ENCODE peak calls at places on chromosomes 5 and 9, in ten cellular contexts. C, P, R, Q, V, U, N, G, O and W are unnamed samples.

GRCh38 chr5:13660072-13660471 is 284.4 kb downstream of the DNAH5 start:
- DNase-seq in Q (no peak), O (no peak), U (no peak), G (no peak), R (no peak), N (no peak), V (no peak), C (no peak), P (no peak), W (no peak)

GRCh38 chr5:76545184-76545583 is 78.0 kb downstream of the F2RL2 start:
- DNase-seq in N (no peak), P (no peak), U (no peak), O (no peak), G (no peak), C (no peak), R (no peak), V (no peak), Q (no peak), W (peak; percentile 63)

GRCh38 chr9:87147803-87148202 is 200.5 kb upstream of the GAS1 start:
- DNase-seq in C (no peak), G (no peak), R (no peak), O (no peak), P (no peak), Q (no peak), N (no peak), V (no peak), U (no peak), W (no peak)

GRCh38 chr5:135007749-135008363 is 26.2 kb downstream of the PITX1 start:
- DNase-seq in P (no peak), C (no peak), O (no peak), G (no peak), N (no peak), R (no peak), U (no peak), V (no peak), Q (no peak), W (no peak)

GRCh38 chr5:4862500-4862899 is 277.6 kb upstream of the ADAMTS16 start:
- DNase-seq in Q (peak; percentile 60), O (no peak), C (no peak), V (peak; percentile 20), R (no peak), N (no peak), P (peak; percentile 55), U (peak; percentile 58), G (no peak), W (peak; percentile 4)

GRCh38 chr9:110278080-110278707 is 21.9 kb upstream of the TXN start:
- DNase-seq in G (no peak), V (no peak), R (no peak), O (no peak), Q (no peak), P (no peak), C (no peak), N (no peak), U (no peak), W (peak; percentile 26)

GRCh38 chr5:107466233-107466769 is 204.4 kb downstream of the EFNA5 start:
- DNase-seq in G (peak; percentile 21), Q (peak; percentile 71), R (no peak), O (no peak), P (peak; percentile 49), U (peak; percentile 44), N (no peak), C (no peak), V (peak; percentile 66), W (peak; percentile 50)

GRCh38 chr5:170306381-170306790 is 8.8 kb upstream of the LCP2 start:
- DNase-seq in U (peak; percentile 23), V (no peak), N (no peak), Q (peak; percentile 75), C (peak; percentile 72), G (peak; percentile 31), O (peak; percentile 85), P (no peak), R (peak; percentile 70), W (no peak)

GRCh38 chr9:112620998-112621694 is 96.8 kb downstream of the INIP start:
- DNase-seq in N (no peak), V (no peak), P (no peak), Q (no peak), U (no peak), C (no peak), R (no peak), O (no peak), G (no peak), W (no peak)

GRCh38 chr5:62671479-62671878 is 92.9 kb downstream of the LRRC70 start:
- DNase-seq in R (no peak), U (no peak), P (no peak), N (no peak), Q (no peak), O (no peak), G (no peak), V (no peak), C (no peak), W (no peak)

GRCh38 chr5:93800988-93801811 is 59.8 kb upstream of the POU5F2 start:
- DNase-seq in R (no peak), U (peak; percentile 81), N (peak; percentile 37), V (no peak), Q (peak; percentile 64), G (peak; percentile 15), C (peak; percentile 16), P (peak; percentile 85), O (peak; percentile 62), W (peak; percentile 57)

GRCh38 chr5:37991903-37992299 is 152.1 kb upstream of the GDNF start:
- DNase-seq in C (no peak), U (no peak), O (no peak), V (no peak), P (no peak), R (no peak), N (no peak), Q (no peak), G (no peak), W (no peak)

GRCh38 chr9:109556061-109556460 is 58.0 kb upstream of the PTPN3 start:
- DNase-seq in C (no peak), U (no peak), V (no peak), G (no peak), O (no peak), N (no peak), Q (peak; percentile 34), R (no peak), P (peak; percentile 5), W (no peak)

GRCh38 chr9:114446036-114446435 is 58.3 kb upstream of the AKNA start:
- DNase-seq in N (no peak), O (peak; percentile 16), V (no peak), G (no peak), P (peak; percentile 75), C (no peak), R (no peak), U (peak; percentile 15), Q (no peak), W (no peak)

GRCh38 chr9:131258698-131259431 is 17.4 kb downstream of the FAM78A start:
- DNase-seq in P (no peak), G (no peak), R (no peak), V (no peak), O (no peak), U (no peak), Q (no peak), C (no peak), N (no peak), W (no peak)

DNA sequence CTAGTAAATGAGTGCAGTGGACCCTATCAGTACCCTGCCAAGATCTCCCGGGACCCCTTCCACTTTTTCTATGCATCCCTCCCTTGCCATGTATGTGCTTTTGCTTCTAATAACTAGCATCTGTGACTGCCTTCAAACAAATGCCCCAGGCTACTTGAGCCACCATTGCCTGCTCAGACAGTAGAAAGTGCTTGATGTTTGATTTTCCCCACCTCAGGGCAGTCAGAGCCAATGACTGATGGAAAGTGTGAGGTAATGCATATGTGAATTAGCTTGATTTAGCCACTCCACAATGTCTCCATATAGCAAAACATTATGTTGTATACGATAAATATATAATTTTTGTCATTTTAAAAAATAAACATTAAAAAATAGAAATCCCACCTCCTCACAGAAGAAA is 797.3 kb upstream of the ACO1 start:
- DNase-seq in C (no peak), U (no peak), O (no peak), G (no peak), R (no peak), V (no peak), P (no peak), Q (no peak), N (no peak), W (no peak)
- H3K4me1 ChIP-seq in C (no peaks in the 10 kb centered on the region), U (no peaks in the 10 kb centered on the region), O (no peaks in the 10 kb centered on the region), G (no peaks in the 10 kb centered on the region), R (no peaks in the 10 kb centered on the region), V (no peaks in the 10 kb centered on the region), P (no peaks in the 10 kb centered on the region), Q (no peaks in the 10 kb centered on the region), N (no peaks in the 10 kb centered on the region), W (no peaks in the 10 kb centered on the region)

GRCh38 chr5:178250263-178250662 is 17.7 kb upstream of the PHYKPL start:
- DNase-seq in Q (no peak), C (no peak), G (no peak), V (no peak), O (no peak), N (no peak), P (no peak), R (no peak), U (no peak), W (no peak)
- H3K4me1 ChIP-seq in Q (no peaks in the 10 kb centered on the region), C (no peaks in the 10 kb centered on the region), G (no peaks in the 10 kb centered on the region), V (no peaks in the 10 kb centered on the region), O (no peaks in the 10 kb centered on the region), N (peaks cover 10% of the 10 kb centered on the region), P (peaks cover 11% of the 10 kb centered on the region), R (no peaks in the 10 kb centered on the region), U (no peaks in the 10 kb centered on the region), W (no peaks in the 10 kb centered on the region)

DNA sequence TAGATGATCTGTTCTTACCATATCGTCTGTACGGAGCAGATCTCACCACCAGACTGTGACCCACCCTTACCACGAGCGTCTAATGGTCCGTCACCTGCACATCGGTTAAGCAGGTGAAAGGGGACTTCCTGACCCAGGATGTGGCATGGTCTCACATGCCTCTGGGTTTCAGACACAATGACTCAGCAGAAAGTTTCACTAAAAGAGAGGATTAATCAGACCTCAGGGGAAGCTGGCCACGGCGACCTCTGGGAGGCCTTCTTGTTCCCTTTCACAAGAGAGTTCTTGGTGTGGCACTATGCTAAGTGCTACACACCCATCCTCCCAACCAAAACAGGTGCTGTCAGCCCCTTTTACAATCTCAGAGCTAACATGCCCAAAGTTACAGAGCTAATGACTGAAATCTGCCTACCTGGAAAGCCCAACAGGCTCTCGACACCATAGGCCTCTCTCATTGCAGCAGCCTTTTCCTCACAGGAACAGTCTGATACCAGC is 41.6 kb downstream of the ADAMTS12 start:
- DNase-seq in R (no peak), P (peak; percentile 46), G (no peak), V (no peak), U (peak; percentile 68), N (peak; percentile 21), C (no peak), O (peak; percentile 37), Q (no peak), W (no peak)
- H3K4me1 ChIP-seq in R (no peaks in the 10 kb centered on the region), P (peaks cover 50% of the 10 kb centered on the region), G (no peaks in the 10 kb centered on the region), V (peaks cover 24% of the 10 kb centered on the region), U (peaks cover 23% of the 10 kb centered on the region), N (peaks cover 10% of the 10 kb centered on the region), C (peaks cover 19% of the 10 kb centered on the region), O (no peaks in the 10 kb centered on the region), Q (peaks cover 22% of the 10 kb centered on the region), W (no peaks in the 10 kb centered on the region)

DNA sequence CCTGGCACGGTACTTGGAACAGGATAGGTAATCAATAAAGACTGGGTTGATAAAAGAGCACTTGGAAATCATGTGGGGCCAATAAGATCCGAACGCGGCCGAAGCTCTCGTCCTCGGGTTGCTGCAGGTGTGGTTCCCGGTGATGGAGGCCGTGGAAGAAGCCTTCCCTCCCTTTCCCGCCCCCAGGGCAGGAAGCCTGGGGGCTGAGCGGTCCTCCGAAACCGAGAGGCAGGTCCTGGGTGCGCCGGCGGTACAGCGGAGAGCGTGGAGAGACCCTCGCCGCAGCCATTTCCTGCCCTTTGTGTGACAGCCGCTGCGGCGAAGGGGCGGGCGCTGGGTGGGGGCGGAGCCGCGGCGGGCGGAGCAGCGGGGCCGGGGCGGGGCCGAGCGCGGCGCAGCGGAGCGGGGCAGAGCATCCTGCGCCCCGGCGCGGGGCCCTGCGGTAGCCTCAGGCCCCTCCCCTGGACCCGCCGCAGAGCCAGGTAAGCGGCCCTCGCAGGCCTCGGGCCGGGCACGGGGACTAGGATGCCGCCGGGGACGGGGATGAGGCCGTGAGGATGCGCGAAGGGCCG is at the start of gene CYFIP2:
- DNase-seq in Q (peak; percentile 87), U (peak; percentile 7), P (peak; percentile 77), G (peak; percentile 59), R (peak; percentile 76), C (no peak), V (peak; percentile 71), N (peak; percentile 84), O (peak; percentile 53), W (peak; percentile 61)
- H3K4me1 ChIP-seq in Q (peaks cover 11% of the 10 kb centered on the region), U (no peaks in the 10 kb centered on the region), P (no peaks in the 10 kb centered on the region), G (peaks cover 16% of the 10 kb centered on the region), R (peaks cover 17% of the 10 kb centered on the region), C (peaks cover 15% of the 10 kb centered on the region), V (peaks cover 25% of the 10 kb centered on the region), N (peaks cover 65% of the 10 kb centered on the region), O (peaks cover 10% of the 10 kb centered on the region), W (no peaks in the 10 kb centered on the region)